ENCODE peak calls at places on chromosomes 16 and 17, in six cellular contexts. D is mesendoderm, E is H1, L is IMR-90, P is H9, W is neuronal stem cell. K is an unnamed sample.

GRCh38 chr16:20359997-20360396 is 7.5 kb upstream of the UMOD start:
- DNase-seq in D (peak), E (no peak), L (no peak), P (peak), W (peak), K (no peak)

GRCh38 chr16:9092282-9092962 is 978 bp downstream of the HAPSTR1 start:
- DNase-seq in D (peak), E (no peak), L (no peak), P (no peak), W (peak), K (peak)

GRCh38 chr17:47693667-47694017 is 319 bp upstream of the TBKBP1 start:
- DNase-seq in D (no peak), E (no peak), L (no peak), P (no peak), W (no peak), K (peak)

GRCh38 chr16:89691231-89691985 is 4.9 kb downstream of the CDK10 start:
- DNase-seq in D (no peak), E (no peak), L (no peak), P (no peak), W (no peak), K (no peak)

GRCh38 chr16:27199747-27200146 is 3.6 kb upstream of the KDM8 start:
- DNase-seq in D (no peak), E (no peak), L (no peak), P (no peak), W (no peak), K (peak)

GRCh38 chr17:74730491-74731346 is 6.3 kb upstream of the RAB37 start:
- DNase-seq in D (no peak), E (no peak), L (no peak), P (no peak), W (no peak), K (no peak)

GRCh38 chr17:34254651-34255380 is at the start of gene CCL2:
- DNase-seq in D (peak), E (peak), L (peak), P (peak), W (no peak), K (peak)

GRCh38 chr17:42980274-42980765 is at the start of gene RUNDC1:
- DNase-seq in D (peak), E (no peak), L (peak), P (peak), W (peak), K (peak)

GRCh38 chr17:1123397-1124237 is 56.2 kb downstream of the ABR start:
- DNase-seq in D (no peak), E (no peak), L (no peak), P (no peak), W (no peak), K (no peak)

GRCh38 chr16:3645504-3646347 is 8.8 kb upstream of the DNASE1 start:
- DNase-seq in D (peak), E (peak), L (peak), P (peak), W (peak), K (peak)

GRCh38 chr17:30203471-30203981 is 32.0 kb downstream of the SLC6A4 start:
- DNase-seq in D (peak), E (peak), L (no peak), P (peak), W (no peak), K (no peak)

GRCh38 chr16:85562102-85562786 is 50.9 kb upstream of the GSE1 start:
- DNase-seq in D (peak), E (no peak), L (no peak), P (no peak), W (no peak), K (no peak)

GRCh38 chr16:64590516-64590915 is 531.3 kb downstream of the CDH11 start:
- DNase-seq in D (no peak), E (no peak), L (peak), P (no peak), W (no peak), K (peak)

GRCh38 chr16:57703416-57704010 is 8.9 kb downstream of the DRC7 start:
- DNase-seq in D (no peak), E (no peak), L (no peak), P (no peak), W (no peak), K (no peak)

GRCh38 chr16:16073884-16074781 is 124.7 kb downstream of the ABCC1 start:
- DNase-seq in D (peak), E (peak), L (peak), P (peak), W (peak), K (peak)

GRCh38 chr16:14302031-14302398 is 230.9 kb downstream of the MRTFB start:
- DNase-seq in D (peak), E (no peak), L (peak), P (peak), W (no peak), K (peak)

GRCh38 chr17:31339906-31340661 is 18.7 kb upstream of the EVI2A start:
- DNase-seq in D (no peak), E (no peak), L (peak), P (no peak), W (no peak), K (peak)

GRCh38 chr17:78159575-78160158 is 8.7 kb upstream of the SYNGR2 start:
- DNase-seq in D (no peak), E (no peak), L (peak), P (no peak), W (no peak), K (peak)

GRCh38 chr17:42365136-42365535 is 23.1 kb downstream of the STAT3 start:
- DNase-seq in D (no peak), E (no peak), L (peak), P (no peak), W (no peak), K (peak)

GRCh38 chr17:83109793-83110645 is 30.6 kb downstream of the METRNL start:
- DNase-seq in D (peak), E (no peak), L (peak), P (no peak), W (no peak), K (peak)
- H4K8ac ChIP-seq in D (no peak), E (no peak), L (peak), P (no peak), W (no peak), K (no peak)

DNA sequence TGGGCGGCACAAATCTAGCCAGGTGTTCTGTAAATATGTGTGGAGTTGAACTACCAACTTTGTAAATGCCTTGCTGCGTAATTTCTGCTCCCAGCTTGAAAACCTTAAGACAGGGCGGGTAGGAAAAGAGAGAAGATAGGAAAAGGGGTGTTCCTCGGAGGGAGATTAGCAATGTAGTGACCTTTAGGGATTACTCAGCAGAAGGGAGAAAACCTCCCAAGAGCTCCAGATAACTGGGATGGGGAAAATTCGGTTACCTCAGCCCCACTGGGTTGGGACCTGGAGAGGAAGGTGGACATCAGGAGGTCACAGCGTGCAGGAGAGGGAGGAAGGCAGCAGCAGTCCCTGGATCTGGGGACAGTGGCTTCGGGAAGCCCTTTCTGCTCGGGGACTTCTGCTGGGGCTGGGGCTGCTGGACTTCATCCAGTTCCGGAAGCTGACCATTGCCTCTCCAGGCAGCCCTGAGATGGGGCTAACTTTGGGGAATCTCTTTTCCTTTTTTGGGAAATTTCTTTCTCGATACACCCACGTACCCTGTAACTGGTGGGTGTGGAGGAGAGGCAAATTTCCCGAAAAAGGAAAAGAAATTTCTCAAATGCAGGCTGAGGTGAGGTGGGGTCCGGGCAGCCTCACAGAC is 39.2 kb downstream of the MPRIP start:
- DNase-seq in D (no peak), E (no peak), L (no peak), P (no peak), W (no peak), K (no peak)
- H3K4ac ChIP-seq in D (no peak), E (no peak), L (no peak), P (no peak), W (no peak), K (no peak)

GRCh38 chr17:62704381-62704971 is 77.0 kb downstream of the MRC2 start:
- DNase-seq in D (peak), E (no peak), L (peak), P (peak), W (no peak), K (peak)

GRCh38 chr17:62703269-62703775 is 75.9 kb downstream of the MRC2 start:
- DNase-seq in D (no peak), E (no peak), L (peak), P (no peak), W (no peak), K (peak)

GRCh38 chr17:62705116-62705515 is 77.6 kb downstream of the MRC2 start:
- DNase-seq in D (peak), E (no peak), L (no peak), P (no peak), W (no peak), K (no peak)

GRCh38 chr17:62702746-62703268 is 75.3 kb downstream of the MRC2 start:
- DNase-seq in D (no peak), E (no peak), L (no peak), P (no peak), W (no peak), K (no peak)

DNA sequence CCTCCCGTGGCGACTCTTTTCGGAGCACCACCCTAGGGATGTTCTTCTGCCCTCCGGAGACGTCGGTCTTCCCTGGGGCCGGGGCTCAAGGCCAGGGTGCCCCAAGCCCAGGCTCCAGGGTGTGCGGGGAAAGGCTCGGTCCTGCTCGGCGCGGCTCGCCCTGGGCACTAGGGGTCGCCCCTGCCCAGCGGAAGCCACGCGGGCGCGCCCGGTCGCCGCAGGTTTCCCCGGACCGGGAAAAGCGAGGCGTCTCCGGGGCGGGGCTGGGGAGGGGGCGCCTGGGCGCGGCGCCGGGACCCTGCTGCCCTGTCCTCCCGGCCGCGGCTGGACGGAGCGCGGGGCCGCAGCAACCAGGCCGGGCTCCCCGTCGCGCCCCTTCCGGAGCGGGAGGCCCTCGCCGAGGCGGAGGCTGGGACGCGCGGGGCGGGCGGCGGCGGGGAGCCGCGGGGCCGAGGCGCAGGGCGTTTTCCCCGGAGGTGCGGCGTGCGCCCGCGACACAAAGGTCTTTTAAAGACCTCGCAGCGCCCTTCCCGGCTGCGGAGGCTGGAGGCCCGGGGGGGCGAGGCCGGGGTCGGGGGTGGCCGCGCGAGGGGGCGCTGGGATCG is 76.4 kb downstream of the MRC2 start:
- DNase-seq in D (peak), E (no peak), L (peak), P (peak), W (peak), K (peak)
- H4K8ac ChIP-seq in D (peak), E (peak), L (peak), P (no peak), W (peak), K (peak)

DNA sequence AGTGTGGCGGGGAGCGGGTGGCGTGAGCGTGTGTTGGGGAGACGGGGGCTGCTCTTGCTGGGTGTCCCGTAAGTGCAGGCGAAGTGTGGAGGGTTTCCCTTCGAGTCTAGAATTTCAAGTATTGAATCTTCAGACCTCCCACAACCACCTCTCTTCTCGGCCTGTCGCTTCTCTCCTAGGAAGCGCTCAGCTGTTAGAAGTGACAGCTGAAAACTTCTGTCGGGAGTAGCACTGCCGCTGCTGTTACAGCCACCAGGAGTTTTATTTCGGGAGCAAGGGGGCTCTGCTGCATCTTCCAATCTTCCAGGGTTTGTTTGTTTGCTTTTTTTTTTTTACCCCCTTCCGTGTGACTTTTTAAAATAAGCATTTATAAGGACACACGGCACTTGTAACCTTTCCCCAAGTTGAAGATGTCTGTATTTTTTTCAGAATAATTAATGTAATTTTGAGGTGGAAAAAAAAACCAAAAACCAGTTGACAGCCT is 738 bp downstream of the RPS6KB1 start:
- DNase-seq in D (peak), E (no peak), L (peak), P (no peak), W (peak), K (peak)
- H3K4ac ChIP-seq in D (no peak), E (no peak), L (no peak), P (no peak), W (no peak), K (peak)

GRCh38 chr16:24116371-24116770 is 139.8 kb upstream of the CACNG3 start:
- DNase-seq in D (no peak), E (no peak), L (no peak), P (no peak), W (no peak), K (no peak)

GRCh38 chr16:24114876-24115275 is 141.3 kb upstream of the CACNG3 start:
- DNase-seq in D (no peak), E (no peak), L (no peak), P (no peak), W (no peak), K (no peak)

GRCh38 chr16:24116989-24117388 is 139.1 kb upstream of the CACNG3 start:
- DNase-seq in D (peak), E (no peak), L (no peak), P (no peak), W (no peak), K (no peak)

GRCh38 chr16:24113115-24113745 is 142.9 kb upstream of the CACNG3 start:
- DNase-seq in D (no peak), E (no peak), L (no peak), P (no peak), W (no peak), K (no peak)

GRCh38 chr16:24111903-24112302 is 144.2 kb upstream of the CACNG3 start:
- DNase-seq in D (no peak), E (no peak), L (no peak), P (no peak), W (no peak), K (no peak)
- H4K8ac ChIP-seq in D (no peak), E (no peak), L (no peak), P (no peak), W (no peak), K (no peak)

DNA sequence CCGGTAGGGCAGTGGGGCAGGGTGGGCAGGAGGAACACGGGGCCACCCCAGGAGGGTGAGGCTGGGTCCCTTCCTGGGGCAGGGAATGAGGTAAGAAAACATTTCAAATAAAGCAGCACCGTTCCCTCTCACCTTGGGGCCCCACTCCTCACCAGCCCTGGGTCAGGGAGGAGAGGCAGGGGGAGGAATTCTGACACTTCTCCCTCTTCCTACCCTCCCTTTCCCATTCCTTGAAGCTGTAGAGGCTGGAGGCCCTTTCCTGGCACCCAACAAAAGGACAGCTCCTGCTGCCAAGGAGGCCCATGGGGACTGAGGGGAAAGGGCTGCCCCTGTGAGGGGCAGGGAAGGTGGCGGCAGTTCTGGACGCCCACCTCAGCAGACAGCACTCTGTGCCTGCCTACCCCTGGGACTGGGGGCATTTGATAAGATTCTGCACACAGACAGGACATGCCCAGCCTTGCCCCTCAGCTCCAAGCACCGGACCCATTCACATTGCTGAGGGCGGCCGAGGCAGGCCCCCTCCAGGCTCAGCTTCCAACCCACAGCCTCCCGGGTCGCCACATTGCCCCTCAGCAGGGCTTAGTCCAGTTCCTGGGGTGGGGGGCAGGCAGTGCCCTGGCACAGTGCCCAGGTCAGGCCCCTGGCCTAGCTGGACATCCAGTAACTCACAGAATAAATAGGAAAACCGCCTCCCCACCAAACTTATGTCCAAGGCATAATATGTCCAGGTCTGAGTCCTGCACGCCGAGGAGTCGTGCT is 6.2 kb downstream of the ATXN7L3 start:
- DNase-seq in D (no peak), E (no peak), L (no peak), P (no peak), W (no peak), K (no peak)
- H3K4ac ChIP-seq in D (no peak), E (no peak), L (no peak), P (no peak), W (no peak), K (no peak)

GRCh38 chr17:49730787-49731441 is 23.1 kb upstream of the SLC35B1 start:
- DNase-seq in D (no peak), E (no peak), L (no peak), P (no peak), W (no peak), K (no peak)

GRCh38 chr17:49727353-49727752 is 19.6 kb upstream of the SLC35B1 start:
- DNase-seq in D (no peak), E (no peak), L (no peak), P (no peak), W (no peak), K (no peak)

GRCh38 chr17:49730078-49730786 is 22.5 kb upstream of the SLC35B1 start:
- DNase-seq in D (peak), E (no peak), L (peak), P (no peak), W (no peak), K (no peak)

GRCh38 chr17:49728425-49728824 is 20.7 kb upstream of the SLC35B1 start:
- DNase-seq in D (no peak), E (no peak), L (no peak), P (no peak), W (no peak), K (no peak)

GRCh38 chr17:49729074-49729473 is 21.3 kb upstream of the SLC35B1 start:
- DNase-seq in D (no peak), E (no peak), L (no peak), P (no peak), W (no peak), K (no peak)
- H4K8ac ChIP-seq in D (no peak), E (no peak), L (no peak), P (no peak), W (no peak), K (no peak)

GRCh38 chr17:51152766-51153209 is 571 bp upstream of the NME1 start:
- DNase-seq in D (peak), E (no peak), L (peak), P (no peak), W (no peak), K (no peak)

GRCh38 chr17:51154176-51154575 is 817 bp downstream of the NME1 start:
- DNase-seq in D (peak), E (no peak), L (peak), P (no peak), W (no peak), K (peak)

GRCh38 chr17:51153210-51154072 is at the start of gene NME1:
- DNase-seq in D (peak), E (peak), L (peak), P (peak), W (peak), K (peak)

GRCh38 chr17:51150932-51151331 is 2.4 kb upstream of the NME1 start:
- DNase-seq in D (no peak), E (no peak), L (no peak), P (no peak), W (no peak), K (no peak)

DNA sequence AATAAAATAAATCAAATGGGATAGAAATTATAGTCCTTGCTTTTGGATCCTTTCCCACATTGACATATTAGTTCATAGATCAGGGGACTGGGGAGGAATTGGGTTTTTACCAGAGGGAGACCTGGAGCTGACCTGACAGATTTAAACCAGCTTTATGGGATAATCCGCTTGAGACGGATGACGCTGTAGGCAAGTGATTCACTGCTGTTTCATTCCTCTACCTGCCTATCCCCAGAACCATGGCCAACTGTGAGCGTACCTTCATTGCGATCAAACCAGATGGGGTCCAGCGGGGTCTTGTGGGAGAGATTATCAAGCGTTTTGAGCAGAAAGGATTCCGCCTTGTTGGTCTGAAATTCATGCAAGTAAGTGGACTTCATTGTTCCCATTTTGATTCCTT is 2.1 kb downstream of the NME1 start:
- DNase-seq in D (no peak), E (no peak), L (no peak), P (no peak), W (no peak), K (no peak)
- H3K4ac ChIP-seq in D (no peak), E (no peak), L (no peak), P (no peak), W (no peak), K (no peak)

GRCh38 chr17:64661731-64661980 is 451 bp downstream of the SMURF2 start:
- DNase-seq in D (no peak), E (no peak), L (no peak), P (no peak), W (no peak), K (no peak)
- H4K8ac ChIP-seq in D (no peak), E (peak), L (peak), P (no peak), W (no peak), K (peak)

GRCh38 chr16:30557950-30558788 is at the start of gene ZNF764:
- DNase-seq in D (peak), E (peak), L (peak), P (peak), W (peak), K (peak)
- H3K4ac ChIP-seq in D (peak), E (peak), L (peak), P (no peak), W (peak), K (peak)